ENCODE peak calls at places on chromosomes 4 and X, in five cellular contexts. M is Daoy, Y is GM23338, G is progenitor cell of endocrine pancreas, Q is PC-3. F is an unnamed sample.

GRCh38 chrX:26295425-26295824 is 79.5 kb downstream of the MAGEB5 start:
- DNase-seq in M (no peak), Y (no peak), G (no peak), Q (no peak), F (peak)

GRCh38 chr4:171031338-171031737 is 781.9 kb upstream of the GALNTL6 start:
- DNase-seq in M (no peak), Y (no peak), G (no peak), Q (no peak), F (no peak)

GRCh38 chr4:10715135-10715534 is 30.6 kb upstream of the CLNK start:
- DNase-seq in M (no peak), Y (no peak), G (no peak), Q (no peak), F (no peak)

GRCh38 chr4:146520894-146521542 is 722 bp downstream of the SLC10A7 start:
- DNase-seq in M (peak), Y (peak), G (no peak), Q (peak), F (no peak)

GRCh38 chr4:81366786-81367185 is 104.9 kb downstream of the RASGEF1B start:
- DNase-seq in M (no peak), Y (no peak), G (no peak), Q (no peak), F (no peak)

GRCh38 chr4:48831532-48832015 is 686 bp downstream of the OCIAD1 start:
- DNase-seq in M (no peak), Y (peak), G (no peak), Q (no peak), F (no peak)

GRCh38 chr4:26860922-26861433 is 337 bp downstream of the STIM2 start:
- DNase-seq in M (peak), Y (peak), G (peak), Q (peak), F (peak)

GRCh38 chrX:151396042-151396826 is 772 bp upstream of the VMA21 start:
- DNase-seq in M (peak), Y (peak), G (no peak), Q (peak), F (no peak)

GRCh38 chrX:13620202-13620601 is 32.7 kb upstream of the TCEANC start:
- DNase-seq in M (no peak), Y (peak), G (no peak), Q (no peak), F (no peak)

GRCh38 chr4:53364624-53365023 is 1.2 kb downstream of the SCFD2 start:
- DNase-seq in M (no peak), Y (no peak), G (no peak), Q (no peak), F (no peak)

GRCh38 chrX:114344756-114345155 is 239.1 kb upstream of the HTR2C start:
- DNase-seq in M (peak), Y (peak), G (no peak), Q (peak), F (no peak)

GRCh38 chr4:122047706-122048425 is 96.0 kb upstream of the TRPC3 start:
- DNase-seq in M (no peak), Y (no peak), G (no peak), Q (no peak), F (no peak)

GRCh38 chr4:108762559-108763225 is at the start of gene ETNPPL:
- DNase-seq in M (peak), Y (peak), G (peak), Q (peak), F (no peak)

GRCh38 chr4:52982246-52982950 is 120.3 kb downstream of the RASL11B start:
- DNase-seq in M (peak), Y (peak), G (no peak), Q (peak), F (peak)

GRCh38 chrX:17591741-17592110 is 145.6 kb upstream of the SCML1 start:
- DNase-seq in M (peak), Y (no peak), G (no peak), Q (peak), F (no peak)

GRCh38 chrX:121260568-121261240 is 213.3 kb downstream of the GLUD2 start:
- DNase-seq in M (no peak), Y (no peak), G (no peak), Q (no peak), F (no peak)

GRCh38 chr4:182478475-182478874 is 235.3 kb downstream of the TENM3 start:
- DNase-seq in M (no peak), Y (peak), G (no peak), Q (peak), F (peak)

GRCh38 chr4:94479358-94480141 is 27.8 kb downstream of the PDLIM5 start:
- DNase-seq in M (no peak), Y (no peak), G (no peak), Q (no peak), F (no peak)

GRCh38 chrX:155068165-155068564 is 2.8 kb downstream of the CMC4 start:
- DNase-seq in M (peak), Y (no peak), G (no peak), Q (peak), F (no peak)

GRCh38 chr4:151807220-151807619 is 46.4 kb upstream of the GATB start:
- DNase-seq in M (peak), Y (no peak), G (no peak), Q (peak), F (no peak)

GRCh38 chrX:150092549-150092948 is 154.3 kb upstream of the EOLA2 start:
- DNase-seq in M (no peak), Y (no peak), G (no peak), Q (no peak), F (no peak)

GRCh38 chrX:13386636-13387035 is 66.8 kb upstream of the ATXN3L start:
- DNase-seq in M (no peak), Y (no peak), G (no peak), Q (no peak), F (no peak)

GRCh38 chr4:2942532-2943363 is 20.5 kb downstream of the NOP14 start:
- DNase-seq in M (no peak), Y (no peak), G (no peak), Q (no peak), F (no peak)

GRCh38 chr4:19623866-19624265 is 627.8 kb upstream of the SLIT2 start:
- DNase-seq in M (no peak), Y (no peak), G (no peak), Q (no peak), F (no peak)

GRCh38 chr4:95027906-95028618 is 270.3 kb downstream of the BMPR1B start:
- DNase-seq in M (no peak), Y (peak), G (no peak), Q (peak), F (no peak)

GRCh38 chr4:6366581-6366980 is 96.9 kb downstream of the WFS1 start:
- DNase-seq in M (no peak), Y (no peak), G (no peak), Q (no peak), F (no peak)

GRCh38 chr4:61068745-61069144 is 131.4 kb upstream of the ADGRL3 start:
- DNase-seq in M (peak), Y (no peak), G (no peak), Q (peak), F (no peak)

GRCh38 chrX:20500171-20500865 is 233.6 kb upstream of the RPS6KA3 start:
- DNase-seq in M (no peak), Y (peak), G (no peak), Q (no peak), F (no peak)

GRCh38 chr4:22987861-22988260 is 295.1 kb downstream of the GBA3 start:
- DNase-seq in M (peak), Y (no peak), G (no peak), Q (peak), F (no peak)

GRCh38 chr4:43837171-43837570 is 611.4 kb downstream of the KCTD8 start:
- DNase-seq in M (no peak), Y (no peak), G (no peak), Q (peak), F (no peak)

GRCh38 chr4:82394896-82395295 is 21.1 kb upstream of the HNRNPD start:
- DNase-seq in M (no peak), Y (no peak), G (no peak), Q (peak), F (no peak)

F was measured in Caco-2.